ENCODE peak calls at places on chromosomes 12 and 14, in four cellular contexts. One of them, this sample, is unnamed.

GRCh38 chr12:52182456-52182855 is 9.4 kb downstream of the KRT80 start:
- DNase-seq in GM12878: no peak
- DNase-seq in K562: no peak
- DNase-seq in HL-60: no peak
- DNase-seq in this sample: no peak

GRCh38 chr12:18955594-18955993 is 173.9 kb upstream of the PLEKHA5 start:
- DNase-seq in GM12878: no peak
- DNase-seq in K562: no peak
- DNase-seq in HL-60: no peak
- DNase-seq in this sample: no peak

GRCh38 chr12:123200414-123200813 is 32.5 kb downstream of the MPHOSPH9 start:
- DNase-seq in GM12878: no peak
- DNase-seq in K562: no peak
- DNase-seq in HL-60: no peak
- DNase-seq in this sample: no peak

GRCh38 chr12:12159988-12160387 is 89.2 kb downstream of the BCL2L14 start:
- DNase-seq in GM12878: no peak
- DNase-seq in K562: no peak
- DNase-seq in HL-60: no peak
- DNase-seq in this sample: no peak

GRCh38 chr12:41365653-41366131 is 177.6 kb downstream of the PDZRN4 start:
- DNase-seq in GM12878: no peak
- DNase-seq in K562: no peak
- DNase-seq in HL-60: no peak
- DNase-seq in this sample: no peak

GRCh38 chr12:110661337-110661972 is 27.5 kb downstream of the HVCN1 start:
- DNase-seq in GM12878: peak; percentile 92
- DNase-seq in K562: no peak
- DNase-seq in HL-60: no peak
- DNase-seq in this sample: peak; percentile 66

GRCh38 chr12:76346798-76347420 is 1.3 kb downstream of the BBS10 start:
- DNase-seq in GM12878: peak; percentile 25
- DNase-seq in K562: peak; percentile 65
- DNase-seq in HL-60: peak; percentile 62
- DNase-seq in this sample: no peak

GRCh38 chr14:99427632-99428315 is 52.9 kb downstream of the SETD3 start:
- DNase-seq in GM12878: no peak
- DNase-seq in K562: no peak
- DNase-seq in HL-60: no peak
- DNase-seq in this sample: no peak

GRCh38 chr12:122641976-122642375 is 61.2 kb downstream of the HCAR2 start:
- DNase-seq in GM12878: no peak
- DNase-seq in K562: no peak
- DNase-seq in HL-60: no peak
- DNase-seq in this sample: no peak

GRCh38 chr14:33809456-33809855 is 141.4 kb downstream of the EGLN3 start:
- DNase-seq in GM12878: no peak
- DNase-seq in K562: no peak
- DNase-seq in HL-60: no peak
- DNase-seq in this sample: no peak

GRCh38 chr14:63896278-63896720 is 43.5 kb downstream of the SYNE2 start:
- DNase-seq in GM12878: no peak
- DNase-seq in K562: no peak
- DNase-seq in HL-60: no peak
- DNase-seq in this sample: no peak

GRCh38 chr12:116461060-116461459 is 98.1 kb upstream of the MAP1LC3B2 start:
- DNase-seq in GM12878: no peak
- DNase-seq in K562: no peak
- DNase-seq in HL-60: no peak
- DNase-seq in this sample: no peak

GRCh38 chr12:67457136-67457535 is 188.0 kb downstream of the CAND1 start:
- DNase-seq in GM12878: no peak
- DNase-seq in K562: no peak
- DNase-seq in HL-60: no peak
- DNase-seq in this sample: no peak

GRCh38 chr14:105389976-105390848 is 8.1 kb upstream of the TEX22 start:
- DNase-seq in GM12878: no peak
- DNase-seq in K562: no peak
- DNase-seq in HL-60: peak; percentile 66
- DNase-seq in this sample: no peak

GRCh38 chr12:119728437-119728730 is 60.5 kb downstream of the PRKAB1 start:
- DNase-seq in GM12878: no peak
- DNase-seq in K562: no peak
- DNase-seq in HL-60: no peak
- DNase-seq in this sample: no peak

GRCh38 chr12:89355243-89356068 is 3.2 kb upstream of the DUSP6 start:
- DNase-seq in GM12878: no peak
- DNase-seq in K562: no peak
- DNase-seq in HL-60: no peak
- DNase-seq in this sample: no peak

GRCh38 chr12:30145351-30146017 is 361.7 kb upstream of the TMTC1 start:
- DNase-seq in GM12878: no peak
- DNase-seq in K562: no peak
- DNase-seq in HL-60: no peak
- DNase-seq in this sample: no peak

GRCh38 chr12:67068773-67069450 is 200.2 kb upstream of the CAND1 start:
- DNase-seq in GM12878: no peak
- DNase-seq in K562: no peak
- DNase-seq in HL-60: peak; percentile 9
- DNase-seq in this sample: peak; percentile 25

GRCh38 chr12:107564946-107565345 is 120.7 kb upstream of the PWP1 start:
- DNase-seq in GM12878: no peak
- DNase-seq in K562: peak; percentile 4
- DNase-seq in HL-60: no peak
- DNase-seq in this sample: no peak

GRCh38 chr14:75088566-75089373 is 19.3 kb downstream of the ZC2HC1C start:
- DNase-seq in GM12878: no peak
- DNase-seq in K562: peak; percentile 63
- DNase-seq in HL-60: peak; percentile 34
- DNase-seq in this sample: peak; percentile 15

GRCh38 chr14:20278414-20278813 is 27.3 kb downstream of the TTC5 start:
- DNase-seq in GM12878: no peak
- DNase-seq in K562: peak; percentile 63
- DNase-seq in HL-60: peak; percentile 47
- DNase-seq in this sample: no peak

GRCh38 chr12:74440469-74440868 is 97.2 kb upstream of the ATXN7L3B start:
- DNase-seq in GM12878: no peak
- DNase-seq in K562: no peak
- DNase-seq in HL-60: no peak
- DNase-seq in this sample: no peak

GRCh38 chr14:55107766-55108554 is 21.1 kb upstream of the LGALS3 start:
- DNase-seq in GM12878: no peak
- DNase-seq in K562: peak; percentile 83
- DNase-seq in HL-60: peak; percentile 77
- DNase-seq in this sample: peak; percentile 43

GRCh38 chr12:50057000-50057841 is at the start of gene ASIC1:
- DNase-seq in GM12878: no peak
- DNase-seq in K562: peak; percentile 60
- DNase-seq in HL-60: peak; percentile 54
- DNase-seq in this sample: peak; percentile 65

GRCh38 chr12:92719674-92720073 is 16.9 kb downstream of the PLEKHG7 start:
- DNase-seq in GM12878: no peak
- DNase-seq in K562: no peak
- DNase-seq in HL-60: no peak
- DNase-seq in this sample: no peak

GRCh38 chr12:109252799-109253198 is 56.3 kb downstream of the FOXN4 start:
- DNase-seq in GM12878: no peak
- DNase-seq in K562: no peak
- DNase-seq in HL-60: no peak
- DNase-seq in this sample: no peak

GRCh38 chr12:76183459-76184186 is 99.1 kb upstream of the NAP1L1 start:
- DNase-seq in GM12878: peak; percentile 81
- DNase-seq in K562: peak; percentile 75
- DNase-seq in HL-60: peak; percentile 15
- DNase-seq in this sample: peak; percentile 11

GRCh38 chr12:42568952-42569916 is 20.3 kb downstream of the PRICKLE1 start:
- DNase-seq in GM12878: peak; percentile 38
- DNase-seq in K562: peak; percentile 61
- DNase-seq in HL-60: peak; percentile 32
- DNase-seq in this sample: no peak

GRCh38 chr12:110176745-110177144 is 52.6 kb downstream of the IFT81 start:
- DNase-seq in GM12878: no peak
- DNase-seq in K562: no peak
- DNase-seq in HL-60: no peak
- DNase-seq in this sample: no peak

GRCh38 chr14:73771848-73772705 is 57.9 kb upstream of the PNMA1 start:
- DNase-seq in GM12878: peak; percentile 85
- DNase-seq in K562: peak; percentile 94
- DNase-seq in HL-60: peak; percentile 68
- DNase-seq in this sample: no peak

GRCh38 chr14:76203086-76204001 is 51.6 kb downstream of the GPATCH2L start:
- DNase-seq in GM12878: peak; percentile 95
- DNase-seq in K562: no peak
- DNase-seq in HL-60: no peak
- DNase-seq in this sample: no peak
- TF ChIP-seq SPI1 in GM12878: peak; percentile 79
- TF ChIP-seq SPI1 in K562: no peak
- TF ChIP-seq SPI1 in HL-60: no peak
- TF ChIP-seq SPI1 in this sample: peak; percentile 84

GRCh38 chr12:65294863-65295262 is 16.4 kb downstream of the MSRB3 start:
- DNase-seq in GM12878: no peak
- DNase-seq in K562: no peak
- DNase-seq in HL-60: no peak
- DNase-seq in this sample: no peak
- TF ChIP-seq SPI1 in GM12878: no peak
- TF ChIP-seq SPI1 in K562: no peak
- TF ChIP-seq SPI1 in HL-60: no peak
- TF ChIP-seq SPI1 in this sample: no peak

GRCh38 chr12:62251609-62251958 is 8.6 kb upstream of the USP15 start:
- DNase-seq in GM12878: no peak
- DNase-seq in K562: no peak
- DNase-seq in HL-60: no peak
- DNase-seq in this sample: no peak

GRCh38 chr12:62249419-62249818 is 10.8 kb upstream of the USP15 start:
- DNase-seq in GM12878: no peak
- DNase-seq in K562: no peak
- DNase-seq in HL-60: no peak
- DNase-seq in this sample: no peak

GRCh38 chr12:62248873-62249272 is 11.3 kb upstream of the USP15 start:
- DNase-seq in GM12878: no peak
- DNase-seq in K562: peak; percentile 88
- DNase-seq in HL-60: peak; percentile 20
- DNase-seq in this sample: no peak

GRCh38 chr12:62252576-62252975 is 7.6 kb upstream of the USP15 start:
- DNase-seq in GM12878: no peak
- DNase-seq in K562: no peak
- DNase-seq in HL-60: no peak
- DNase-seq in this sample: no peak

DNA sequence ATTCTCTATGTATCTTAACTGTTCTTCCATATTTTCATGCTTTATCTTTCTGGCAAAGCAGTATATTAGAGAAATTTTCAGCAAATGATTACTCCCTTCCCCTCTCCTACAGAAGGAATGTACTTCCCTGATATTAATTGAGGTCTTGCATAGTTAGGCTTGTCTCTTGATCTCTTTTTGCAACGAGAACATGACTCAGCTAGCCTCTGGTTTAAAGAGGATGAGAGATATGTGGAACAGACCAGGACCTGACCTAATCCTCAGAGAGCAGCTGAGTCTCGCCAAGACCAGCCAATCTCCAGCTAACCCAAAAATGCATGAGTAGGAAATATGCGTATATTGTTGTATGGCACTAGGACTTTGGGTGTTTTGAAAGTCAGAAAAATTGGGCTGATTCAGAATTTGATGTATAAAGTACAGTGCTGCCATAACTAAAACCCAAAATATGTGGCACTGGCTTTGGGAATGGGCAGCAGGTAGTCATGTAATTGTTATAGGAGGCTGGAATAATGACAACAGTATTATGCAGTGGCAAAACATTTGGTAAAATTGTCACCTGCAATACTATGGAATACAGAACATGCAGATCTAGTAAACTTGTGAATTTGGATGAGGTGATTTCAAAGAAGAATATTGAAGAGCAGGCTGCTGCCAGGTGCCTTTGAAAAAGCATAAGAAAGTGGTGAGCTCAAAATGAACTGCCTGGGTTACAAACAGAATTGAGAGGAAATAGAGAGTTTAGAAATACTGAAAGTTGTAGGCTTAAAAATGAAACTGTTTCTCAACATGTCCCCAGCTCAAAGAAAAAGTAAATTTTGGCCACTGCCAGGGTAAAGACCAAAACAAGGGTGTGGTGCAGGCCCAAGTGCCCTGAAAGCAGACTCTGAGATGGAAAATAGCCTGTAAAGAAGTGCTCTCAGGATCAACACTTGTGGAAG is 9.3 kb upstream of the USP15 start:
- DNase-seq in GM12878: peak; percentile 39
- DNase-seq in K562: peak; percentile 93
- DNase-seq in HL-60: peak; percentile 49
- DNase-seq in this sample: no peak
- TF ChIP-seq SPI1 in GM12878: no peak
- TF ChIP-seq SPI1 in K562: no peak
- TF ChIP-seq SPI1 in HL-60: no peak
- TF ChIP-seq SPI1 in this sample: no peak

GRCh38 chr14:31770271-31770670 is 209.1 kb downstream of the NUBPL start:
- DNase-seq in GM12878: no peak
- DNase-seq in K562: no peak
- DNase-seq in HL-60: no peak
- DNase-seq in this sample: no peak
- TF ChIP-seq SPI1 in GM12878: no peak
- TF ChIP-seq SPI1 in K562: no peak
- TF ChIP-seq SPI1 in HL-60: no peak
- TF ChIP-seq SPI1 in this sample: no peak

GRCh38 chr12:5768880-5769199 is 176.2 kb downstream of the ANO2 start:
- DNase-seq in GM12878: no peak
- DNase-seq in K562: no peak
- DNase-seq in HL-60: no peak
- DNase-seq in this sample: no peak

GRCh38 chr12:5776091-5776490 is 169.0 kb downstream of the ANO2 start:
- DNase-seq in GM12878: no peak
- DNase-seq in K562: no peak
- DNase-seq in HL-60: no peak
- DNase-seq in this sample: no peak

GRCh38 chr12:5770727-5771126 is 174.3 kb downstream of the ANO2 start:
- DNase-seq in GM12878: no peak
- DNase-seq in K562: no peak
- DNase-seq in HL-60: no peak
- DNase-seq in this sample: no peak

GRCh38 chr12:5768171-5768879 is 176.7 kb downstream of the ANO2 start:
- DNase-seq in GM12878: no peak
- DNase-seq in K562: no peak
- DNase-seq in HL-60: no peak
- DNase-seq in this sample: no peak

GRCh38 chr12:5773550-5773949 is 171.5 kb downstream of the ANO2 start:
- DNase-seq in GM12878: no peak
- DNase-seq in K562: no peak
- DNase-seq in HL-60: no peak
- DNase-seq in this sample: no peak
- TF ChIP-seq SPI1 in GM12878: no peak
- TF ChIP-seq SPI1 in K562: no peak
- TF ChIP-seq SPI1 in HL-60: no peak
- TF ChIP-seq SPI1 in this sample: no peak

This sample was measured in GM12891.